ENCODE peak calls at places on chromosomes 13 and 19, in eight cellular contexts. K, H, S, L, N, O, W and D are unnamed samples.

GRCh38 chr19:38743394-38744297 is 628 bp downstream of the CAPN12 start:
- DNase-seq in K (no peak), H (peak; percentile 18), S (no peak), L (peak; percentile 0), N (no peak), O (no peak), W (peak; percentile 22), D (no peak)

GRCh38 chr13:50425772-50426171 is 410.5 kb downstream of the KCNRG start:
- DNase-seq in K (no peak), H (no peak), S (no peak), L (no peak), N (no peak), O (no peak), W (no peak), D (no peak)

GRCh38 chr19:1468274-1469199 is 10.5 kb downstream of the C19orf25 start:
- DNase-seq in K (peak; percentile 83), H (no peak), S (no peak), L (peak; percentile 50), N (no peak), O (peak; percentile 76), W (peak; percentile 59), D (no peak)

GRCh38 chr19:51354742-51355148 is 11.4 kb downstream of the ETFB start:
- DNase-seq in K (no peak), H (peak; percentile 81), S (no peak), L (peak; percentile 26), N (no peak), O (peak; percentile 94), W (peak; percentile 79), D (no peak)

GRCh38 chr19:48348039-48348438 is 15.7 kb downstream of the TMEM143 start:
- DNase-seq in K (no peak), H (no peak), S (no peak), L (no peak), N (no peak), O (no peak), W (no peak), D (no peak)

GRCh38 chr19:38433268-38433733 is at the start of gene RYR1:
- DNase-seq in K (peak; percentile 58), H (peak; percentile 99), S (no peak), L (no peak), N (peak; percentile 37), O (peak; percentile 95), W (peak; percentile 50), D (no peak)

GRCh38 chr13:53052675-53053074 is 24.1 kb downstream of the OLFM4 start:
- DNase-seq in K (no peak), H (no peak), S (no peak), L (no peak), N (no peak), O (no peak), W (no peak), D (no peak)

GRCh38 chr19:48484931-48485612 is 15.9 kb downstream of the CYTH2 start:
- DNase-seq in K (no peak), H (peak; percentile 60), S (no peak), L (no peak), N (no peak), O (no peak), W (no peak), D (no peak)

GRCh38 chr19:43700368-43701015 is 15.4 kb upstream of the IRGC start:
- DNase-seq in K (peak; percentile 91), H (no peak), S (no peak), L (peak; percentile 23), N (no peak), O (peak; percentile 21), W (no peak), D (no peak)

GRCh38 chr13:73603646-73604045 is 530.6 kb downstream of the KLF12 start:
- DNase-seq in K (no peak), H (no peak), S (no peak), L (peak; percentile 69), N (no peak), O (no peak), W (no peak), D (no peak)

GRCh38 chr19:48915757-48916156 is 15.6 kb downstream of the NUCB1 start:
- DNase-seq in K (no peak), H (no peak), S (no peak), L (no peak), N (no peak), O (no peak), W (no peak), D (no peak)

GRCh38 chr13:45860240-45860639 is 8.7 kb upstream of the SIAH3 start:
- DNase-seq in K (no peak), H (no peak), S (no peak), L (no peak), N (no peak), O (no peak), W (no peak), D (no peak)

GRCh38 chr19:20179946-20180345 is 12.9 kb downstream of the ZNF486 start:
- DNase-seq in K (peak; percentile 21), H (no peak), S (no peak), L (peak; percentile 19), N (no peak), O (no peak), W (no peak), D (no peak)

GRCh38 chr13:113291997-113292862 is 4.8 kb upstream of the LAMP1 start:
- DNase-seq in K (peak; percentile 63), H (peak; percentile 49), S (no peak), L (peak; percentile 22), N (no peak), O (peak; percentile 49), W (peak; percentile 34), D (peak; percentile 74)

GRCh38 chr13:95494082-95494681 is 58.3 kb upstream of the CLDN10 start:
- DNase-seq in K (peak; percentile 54), H (peak; percentile 77), S (no peak), L (peak; percentile 65), N (peak; percentile 62), O (peak; percentile 58), W (peak; percentile 66), D (no peak)

GRCh38 chr19:3782903-3783302 is 3.3 kb downstream of the MATK start:
- DNase-seq in K (no peak), H (no peak), S (no peak), L (no peak), N (no peak), O (peak; percentile 1), W (no peak), D (no peak)

GRCh38 chr13:62185631-62186256 is 770.1 kb upstream of the PCDH20 start:
- DNase-seq in K (no peak), H (peak; percentile 58), S (peak; percentile 15), L (no peak), N (no peak), O (peak; percentile 40), W (no peak), D (no peak)

GRCh38 chr19:4037301-4037949 is 29.3 kb downstream of the ZBTB7A start:
- DNase-seq in K (no peak), H (no peak), S (no peak), L (no peak), N (no peak), O (no peak), W (no peak), D (no peak)

DNA sequence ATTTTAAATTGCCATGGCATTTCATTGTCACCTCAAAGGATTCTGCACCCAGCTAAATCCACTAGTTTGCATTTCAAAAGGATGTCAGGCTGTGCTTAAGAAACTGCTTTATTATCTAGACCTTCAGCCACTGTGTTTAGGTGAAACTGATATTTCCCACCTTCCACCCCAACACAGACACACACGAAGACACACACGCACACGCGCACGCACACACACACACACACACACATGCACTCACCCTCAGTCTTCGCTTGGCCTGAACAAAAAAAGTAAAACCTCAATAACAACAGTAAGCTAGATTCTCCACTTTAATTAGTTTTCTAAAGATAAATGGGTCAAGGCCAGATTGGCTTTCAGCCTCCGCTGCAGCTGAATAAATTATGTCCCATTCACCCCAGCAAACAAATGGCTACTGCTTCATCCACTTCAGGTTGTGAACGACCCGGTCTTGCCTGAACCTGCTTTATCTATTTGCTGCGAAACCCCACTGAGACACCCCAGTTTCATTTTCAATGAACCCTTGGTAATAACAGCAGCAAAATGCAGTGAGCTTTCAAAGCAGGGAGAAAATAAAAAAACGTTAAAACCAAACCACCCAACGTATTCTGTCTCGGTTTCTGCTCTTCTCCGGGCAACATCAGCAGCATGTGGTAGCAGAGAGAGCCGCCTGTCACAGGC is 166.8 kb downstream of the DCT start:
- DNase-seq in K (no peak), H (no peak), S (no peak), L (no peak), N (no peak), O (peak; percentile 56), W (no peak), D (no peak)
- H3K4me2 ChIP-seq in K (no peak overlapping the region), H (peak overlapping the region; percentile 59), S (peak overlapping the region; percentile 27), L (no peak overlapping the region), N (no peak overlapping the region), O (peak overlapping the region; percentile 57), W (no peak overlapping the region), D (no peak overlapping the region)

DNA sequence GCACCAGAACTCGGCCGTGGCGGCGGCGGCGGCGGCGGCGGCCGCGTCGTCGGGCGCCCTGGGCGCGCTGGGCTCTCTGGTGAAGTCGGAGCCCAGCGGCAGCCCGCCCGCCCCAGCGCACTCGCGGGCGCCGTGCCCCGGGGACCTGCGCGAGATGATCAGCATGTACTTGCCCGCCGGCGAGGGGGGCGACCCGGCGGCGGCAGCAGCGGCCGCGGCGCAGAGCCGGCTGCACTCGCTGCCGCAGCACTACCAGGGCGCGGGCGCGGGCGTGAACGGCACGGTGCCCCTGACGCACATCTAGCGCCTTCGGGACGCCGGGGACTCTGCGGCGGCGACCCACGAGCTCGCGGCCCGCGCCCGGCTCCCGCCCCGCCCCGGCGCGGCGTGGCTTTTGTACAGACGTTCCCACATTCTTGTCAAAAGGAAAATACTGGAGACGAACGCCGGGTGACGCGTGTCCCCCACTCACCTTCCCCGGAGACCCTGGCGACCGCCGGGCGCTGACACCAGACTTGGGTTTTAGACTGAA is 1.6 kb downstream of the SOX1 start:
- DNase-seq in K (no peak), H (no peak), S (no peak), L (no peak), N (no peak), O (peak; percentile 57), W (no peak), D (no peak)
- TF ChIP-seq EZH2 in K (no peak), H (no peak), S (no peak), L (no peak), N (no peak), O (no peak), W (no peak), D (no peak)

DNA sequence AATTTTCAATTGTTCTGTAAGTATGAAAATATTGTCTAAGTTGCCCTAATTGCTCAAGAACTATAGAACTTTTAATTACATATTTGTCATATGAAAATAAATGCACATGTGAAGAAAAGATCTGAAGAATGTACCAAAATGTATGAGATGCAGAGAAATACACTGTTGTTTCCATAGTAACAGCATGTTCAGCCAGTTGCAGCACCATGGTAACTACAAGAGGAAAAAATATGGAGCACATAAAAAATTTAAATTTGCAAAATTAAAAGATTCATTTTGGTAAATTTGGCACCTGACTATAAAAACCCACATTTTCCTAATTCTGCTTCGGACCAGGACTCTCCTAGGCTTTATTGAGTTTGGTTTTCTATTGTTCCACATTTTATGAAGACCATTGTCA is 1170.0 kb upstream of the MIR17HG start:
- DNase-seq in K (no peak), H (no peak), S (no peak), L (no peak), N (no peak), O (no peak), W (no peak), D (no peak)
- H3K4me2 ChIP-seq in K (no peak overlapping the region), H (no peak overlapping the region), S (no peak overlapping the region), L (no peak overlapping the region), N (no peak overlapping the region), O (no peak overlapping the region), W (no peak overlapping the region), D (no peak overlapping the region)

DNA sequence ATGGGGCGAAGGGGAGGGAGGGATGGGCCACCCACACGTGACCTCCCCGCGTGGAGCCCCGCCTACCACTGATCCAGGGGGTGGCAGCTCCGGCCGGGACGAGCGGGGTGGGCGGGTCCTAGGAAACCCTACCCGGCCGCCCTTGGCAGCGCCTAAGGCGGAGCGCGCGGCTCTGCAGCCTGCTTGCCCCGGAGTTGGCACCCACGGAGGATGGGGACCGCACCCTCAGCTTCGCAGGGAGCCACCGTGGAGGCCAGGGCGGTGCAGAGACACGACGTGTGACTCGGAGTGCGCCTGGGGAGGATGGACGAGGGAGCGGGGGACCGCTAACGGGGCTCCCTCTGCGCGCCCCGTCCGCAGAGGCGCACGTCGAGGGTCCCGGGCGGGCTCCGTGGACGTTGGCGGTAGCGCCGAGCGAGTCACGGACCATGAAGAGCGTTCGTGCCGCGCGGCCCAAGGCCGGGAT is at the start of gene RGS9BP:
- DNase-seq in K (peak; percentile 89), H (peak; percentile 64), S (no peak), L (no peak), N (no peak), O (peak; percentile 70), W (peak; percentile 84), D (peak; percentile 83)
- TF ChIP-seq EZH2 in K (no peak), H (peak; percentile 40), S (no peak), L (peak; percentile 11), N (no peak), O (no peak), W (no peak), D (no peak)